ENCODE peak calls at places on chromosomes 1 and 21, in ten cellular contexts. W is IMR-90, J is H54, A is gastrocnemius medialis, T is body of pancreas, X is heart left ventricle, C is tibial nerve, E is ovary, U is NB4, B is stomach. G is an unnamed sample.

GRCh38 chr1:206455681-206456344 is 14.5 kb upstream of the IKBKE start:
- DNase-seq in W (no peak), J (no peak), A (no peak), T (peak; percentile 36), X (no peak), C (no peak), E (no peak), U (no peak), B (no peak), G (no peak)

GRCh38 chr21:37431243-37431642 is 64.7 kb downstream of the DYRK1A start:
- DNase-seq in W (no peak), J (no peak), A (no peak), T (no peak), X (no peak), C (no peak), E (no peak), U (no peak), B (no peak), G (no peak)

GRCh38 chr1:99681583-99681982 is 35.7 kb downstream of the PALMD start:
- DNase-seq in W (no peak), J (no peak), A (peak; percentile 31), T (no peak), X (peak; percentile 33), C (no peak), E (no peak), U (peak; percentile 41), B (no peak), G (no peak)

GRCh38 chr1:177181280-177181630 is 10.5 kb downstream of the BRINP2 start:
- DNase-seq in W (no peak), J (no peak), A (no peak), T (no peak), X (no peak), C (no peak), E (no peak), U (no peak), B (no peak), G (peak; percentile 58)

GRCh38 chr1:55262822-55263221 is 47.7 kb upstream of the USP24 start:
- DNase-seq in W (peak; percentile 56), J (peak; percentile 22), A (no peak), T (no peak), X (no peak), C (no peak), E (no peak), U (no peak), B (no peak), G (no peak)

GRCh38 chr1:233491953-233492627 is 121.8 kb upstream of the KCNK1 start:
- DNase-seq in W (no peak), J (no peak), A (no peak), T (no peak), X (no peak), C (no peak), E (no peak), U (no peak), B (no peak), G (no peak)

GRCh38 chr1:216804107-216804506 is 80.9 kb upstream of the ESRRG start:
- DNase-seq in W (no peak), J (no peak), A (no peak), T (peak; percentile 23), X (no peak), C (no peak), E (no peak), U (no peak), B (peak; percentile 46), G (no peak)

GRCh38 chr1:97245682-97246081 is 524.1 kb downstream of the PTBP2 start:
- DNase-seq in W (peak; percentile 16), J (no peak), A (no peak), T (no peak), X (no peak), C (no peak), E (no peak), U (no peak), B (no peak), G (no peak)

GRCh38 chr1:18192974-18193373 is 85.4 kb downstream of the IGSF21 start:
- DNase-seq in W (no peak), J (no peak), A (no peak), T (no peak), X (no peak), C (no peak), E (no peak), U (no peak), B (no peak), G (no peak)

GRCh38 chr1:185769136-185769535 is 34.9 kb downstream of the HMCN1 start:
- DNase-seq in W (no peak), J (no peak), A (no peak), T (no peak), X (no peak), C (no peak), E (no peak), U (no peak), B (no peak), G (no peak)

GRCh38 chr1:151251656-151252470 is 2.7 kb upstream of the PSMD4 start:
- DNase-seq in W (peak; percentile 85), J (peak; percentile 79), A (peak; percentile 37), T (peak; percentile 87), X (peak; percentile 60), C (peak; percentile 61), E (peak; percentile 48), U (peak; percentile 84), B (peak; percentile 82), G (no peak)

GRCh38 chr1:225855503-225856285 is 26.5 kb downstream of the TMEM63A start:
- DNase-seq in W (no peak), J (no peak), A (no peak), T (no peak), X (no peak), C (no peak), E (no peak), U (no peak), B (no peak), G (no peak)

GRCh38 chr1:62012821-62013220 is 181.8 kb upstream of the L1TD1 start:
- DNase-seq in W (no peak), J (no peak), A (peak; percentile 48), T (peak; percentile 6), X (peak; percentile 21), C (peak; percentile 36), E (peak; percentile 74), U (no peak), B (no peak), G (no peak)

GRCh38 chr1:8094481-8095241 is 68.6 kb upstream of the ERRFI1 start:
- DNase-seq in W (peak; percentile 90), J (no peak), A (no peak), T (peak; percentile 37), X (no peak), C (no peak), E (no peak), U (no peak), B (no peak), G (no peak)
- TF ChIP-seq POLR2A in W (no peak), J (no peak), A (no peak), T (no peak), X (no peak), C (no peak), E (no peak), U (no peak), B (no peak), G (no peak)

GRCh38 chr1:179015396-179015795 is 10.3 kb upstream of the FAM20B start:
- DNase-seq in W (no peak), J (no peak), A (no peak), T (no peak), X (no peak), C (no peak), E (no peak), U (no peak), B (no peak), G (no peak)
- TF ChIP-seq POLR2A in W (no peak), J (no peak), A (no peak), T (no peak), X (no peak), C (no peak), E (no peak), U (no peak), B (no peak), G (no peak)

GRCh38 chr1:224245188-224245587 is 62.1 kb downstream of the DEGS1 start:
- DNase-seq in W (peak; percentile 55), J (no peak), A (peak; percentile 14), T (peak; percentile 27), X (peak; percentile 55), C (no peak), E (no peak), U (peak; percentile 41), B (no peak), G (no peak)
- TF ChIP-seq POLR2A in W (no peak), J (no peak), A (no peak), T (no peak), X (no peak), C (no peak), E (no peak), U (no peak), B (no peak), G (no peak)

DNA sequence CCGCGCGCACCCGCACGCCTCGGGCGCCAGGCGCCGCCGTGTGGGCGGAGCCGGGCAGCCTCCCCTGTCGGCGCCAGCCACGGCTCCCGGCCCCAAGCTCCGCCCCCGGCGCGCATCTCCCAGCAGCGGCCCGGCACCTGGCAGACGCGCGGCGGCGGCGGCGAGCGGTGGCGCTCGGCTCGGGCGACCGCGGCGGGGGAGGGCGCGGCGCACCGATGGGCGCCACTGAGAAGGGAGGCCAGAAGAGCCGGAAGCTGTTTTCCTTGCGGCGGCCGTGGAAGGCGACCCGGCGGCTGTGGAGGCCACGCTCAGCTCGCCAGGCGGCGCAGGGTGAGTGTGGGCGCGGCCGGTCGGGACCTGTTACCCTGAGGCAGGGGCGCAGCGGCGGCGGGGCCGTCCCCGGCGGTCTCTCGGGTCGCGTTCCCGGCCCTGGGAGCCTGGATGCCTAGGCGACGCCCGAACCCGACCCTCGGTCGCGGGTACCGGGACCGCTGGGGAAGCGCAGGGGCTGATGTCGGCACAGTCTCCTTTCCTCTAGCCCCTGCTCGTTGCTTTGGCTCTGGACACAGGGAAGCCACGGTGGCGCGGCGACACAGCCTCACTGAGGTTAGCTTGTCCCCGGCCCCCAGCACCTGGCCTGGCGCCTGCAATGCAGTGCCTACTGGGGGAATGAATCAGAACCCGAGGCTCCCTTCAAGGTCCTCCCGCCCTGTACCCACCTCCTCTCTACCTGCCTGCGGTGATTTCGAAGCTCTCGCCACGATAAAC is 54.8 kb upstream of the DNAJC6 start:
- DNase-seq in W (peak; percentile 30), J (peak; percentile 91), A (peak; percentile 44), T (peak; percentile 90), X (peak; percentile 83), C (peak; percentile 53), E (peak; percentile 77), U (peak; percentile 74), B (peak; percentile 88), G (no peak)
- TF ChIP-seq POLR2A in W (no peak), J (peak; percentile 73), A (peak; percentile 64), T (peak; percentile 25), X (no peak), C (peak; percentile 69), E (no peak), U (peak; percentile 82), B (no peak), G (no peak)

DNA sequence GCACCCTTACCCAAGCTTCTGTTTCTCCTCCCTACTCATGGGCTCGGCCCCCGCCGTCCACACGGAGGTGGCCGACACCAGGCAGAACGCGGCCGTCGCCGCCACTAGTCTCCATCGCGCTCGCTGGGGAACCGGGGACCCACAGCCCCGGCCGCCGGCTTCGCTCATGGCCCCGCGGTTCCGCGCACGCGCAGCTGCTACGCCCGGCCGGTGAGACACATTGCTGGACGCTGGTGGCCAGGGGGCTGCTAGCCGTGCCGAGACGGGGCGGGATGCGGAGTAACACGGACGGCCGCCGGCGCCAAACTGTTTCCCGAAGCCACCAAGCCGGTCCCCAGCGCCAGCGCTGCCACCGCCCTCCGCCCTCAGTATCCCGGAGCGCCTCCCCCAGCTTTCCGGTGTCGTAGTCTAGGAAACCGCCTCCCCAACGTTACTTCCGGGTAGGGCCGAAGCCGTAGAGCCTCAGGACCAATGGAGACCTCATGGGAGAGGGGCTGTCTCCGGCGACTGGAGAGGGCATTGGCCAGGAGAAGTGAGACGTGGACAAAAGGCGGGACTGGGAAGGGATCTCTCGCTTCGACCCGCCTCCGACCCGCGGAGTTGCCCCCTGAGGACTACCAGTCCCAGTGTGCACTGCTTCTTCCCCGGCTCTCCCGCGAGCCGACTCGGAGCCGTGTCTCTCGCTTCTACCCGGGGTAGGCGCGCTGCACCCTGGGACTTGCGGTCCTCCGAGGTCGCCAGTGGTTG is at the start of gene EDEM3:
- DNase-seq in W (peak; percentile 99), J (peak; percentile 92), A (peak; percentile 100), T (peak; percentile 98), X (peak; percentile 99), C (peak; percentile 93), E (peak; percentile 96), U (peak; percentile 99), B (peak; percentile 98), G (peak; percentile 99)
- TF ChIP-seq POLR2A in W (peak; percentile 85), J (peak; percentile 95), A (peak; percentile 98), T (peak; percentile 99), X (peak; percentile 89), C (peak; percentile 95), E (peak; percentile 92), U (peak; percentile 83), B (peak; percentile 88), G (peak; percentile 93)